ENCODE peak calls at places on chromosome 4, in ten cellular contexts. One of them, this sample, is unnamed.

GRCh38 chr4:48129307-48130014 is 4.6 kb downstream of the TXK start:
- DNase-seq in ovary: peak
- DNase-seq in transverse colon: peak
- DNase-seq in SK-N-SH: no peak
- DNase-seq in K562: no peak
- DNase-seq in tibial nerve: no peak
- DNase-seq in A549: peak
- DNase-seq in sigmoid colon: no peak
- DNase-seq in suprapubic skin: no peak
- DNase-seq in stomach: no peak
- DNase-seq in this sample: no peak

GRCh38 chr4:180057198-180057821 is 2185.9 kb upstream of the TENM3 start:
- DNase-seq in A549: peak
- DNase-seq in SK-N-SH: peak
- DNase-seq in K562: no peak
- DNase-seq in ovary: no peak
- DNase-seq in stomach: no peak
- DNase-seq in suprapubic skin: no peak
- DNase-seq in transverse colon: no peak
- DNase-seq in tibial nerve: no peak
- DNase-seq in sigmoid colon: no peak
- DNase-seq in this sample: no peak

GRCh38 chr4:76275486-76276126 is 24.1 kb downstream of the FAM47E start:
- DNase-seq in suprapubic skin: no peak
- DNase-seq in transverse colon: no peak
- DNase-seq in stomach: no peak
- DNase-seq in SK-N-SH: no peak
- DNase-seq in A549: no peak
- DNase-seq in ovary: no peak
- DNase-seq in tibial nerve: no peak
- DNase-seq in sigmoid colon: no peak
- DNase-seq in K562: no peak
- DNase-seq in this sample: no peak

GRCh38 chr4:80507077-80507476 is 171.5 kb downstream of the CFAP299 start:
- DNase-seq in A549: no peak
- DNase-seq in sigmoid colon: no peak
- DNase-seq in ovary: no peak
- DNase-seq in tibial nerve: no peak
- DNase-seq in transverse colon: no peak
- DNase-seq in suprapubic skin: no peak
- DNase-seq in K562: no peak
- DNase-seq in stomach: no peak
- DNase-seq in SK-N-SH: no peak
- DNase-seq in this sample: no peak

GRCh38 chr4:120055167-120055566 is 11.5 kb downstream of the MAD2L1 start:
- DNase-seq in sigmoid colon: no peak
- DNase-seq in A549: no peak
- DNase-seq in SK-N-SH: no peak
- DNase-seq in stomach: no peak
- DNase-seq in transverse colon: no peak
- DNase-seq in K562: no peak
- DNase-seq in suprapubic skin: no peak
- DNase-seq in ovary: no peak
- DNase-seq in tibial nerve: no peak
- DNase-seq in this sample: no peak

GRCh38 chr4:84870398-84871163 is 95.9 kb downstream of the WDFY3 start:
- DNase-seq in K562: no peak
- DNase-seq in transverse colon: no peak
- DNase-seq in tibial nerve: no peak
- DNase-seq in ovary: no peak
- DNase-seq in A549: peak
- DNase-seq in sigmoid colon: no peak
- DNase-seq in suprapubic skin: no peak
- DNase-seq in SK-N-SH: peak
- DNase-seq in stomach: no peak
- DNase-seq in this sample: no peak

GRCh38 chr4:90845777-90846176 is 718.6 kb downstream of the CCSER1 start:
- DNase-seq in sigmoid colon: no peak
- DNase-seq in ovary: no peak
- DNase-seq in stomach: no peak
- DNase-seq in suprapubic skin: no peak
- DNase-seq in A549: no peak
- DNase-seq in K562: no peak
- DNase-seq in tibial nerve: no peak
- DNase-seq in SK-N-SH: no peak
- DNase-seq in transverse colon: no peak
- DNase-seq in this sample: no peak

GRCh38 chr4:212438-213174 is 88.3 kb downstream of the ZNF718 start:
- DNase-seq in sigmoid colon: peak
- DNase-seq in transverse colon: peak
- DNase-seq in suprapubic skin: peak
- DNase-seq in tibial nerve: peak
- DNase-seq in stomach: peak
- DNase-seq in ovary: peak
- DNase-seq in K562: peak
- DNase-seq in A549: no peak
- DNase-seq in SK-N-SH: peak
- DNase-seq in this sample: peak

GRCh38 chr4:141768954-141769353 is 132.6 kb downstream of the IL15 start:
- DNase-seq in stomach: no peak
- DNase-seq in sigmoid colon: no peak
- DNase-seq in tibial nerve: no peak
- DNase-seq in suprapubic skin: no peak
- DNase-seq in transverse colon: no peak
- DNase-seq in SK-N-SH: no peak
- DNase-seq in K562: no peak
- DNase-seq in A549: no peak
- DNase-seq in ovary: no peak
- DNase-seq in this sample: no peak

GRCh38 chr4:6881908-6882307 is 27.7 kb upstream of the TBC1D14 start:
- DNase-seq in stomach: no peak
- DNase-seq in sigmoid colon: no peak
- DNase-seq in SK-N-SH: no peak
- DNase-seq in A549: no peak
- DNase-seq in transverse colon: no peak
- DNase-seq in K562: no peak
- DNase-seq in suprapubic skin: no peak
- DNase-seq in tibial nerve: no peak
- DNase-seq in ovary: no peak
- DNase-seq in this sample: peak

GRCh38 chr4:110055014-110055768 is 142.5 kb downstream of the EGF start:
- DNase-seq in tibial nerve: no peak
- DNase-seq in SK-N-SH: no peak
- DNase-seq in sigmoid colon: no peak
- DNase-seq in A549: no peak
- DNase-seq in ovary: no peak
- DNase-seq in suprapubic skin: no peak
- DNase-seq in K562: no peak
- DNase-seq in transverse colon: no peak
- DNase-seq in stomach: no peak
- DNase-seq in this sample: no peak

GRCh38 chr4:53841711-53842110 is 222.7 kb downstream of the CHIC2 start:
- DNase-seq in stomach: no peak
- DNase-seq in K562: no peak
- DNase-seq in A549: no peak
- DNase-seq in ovary: no peak
- DNase-seq in sigmoid colon: no peak
- DNase-seq in tibial nerve: no peak
- DNase-seq in SK-N-SH: no peak
- DNase-seq in transverse colon: no peak
- DNase-seq in suprapubic skin: no peak
- DNase-seq in this sample: no peak

GRCh38 chr4:184688447-184688846 is 38.9 kb downstream of the PRIMPOL start:
- DNase-seq in suprapubic skin: no peak
- DNase-seq in tibial nerve: no peak
- DNase-seq in A549: peak
- DNase-seq in sigmoid colon: no peak
- DNase-seq in SK-N-SH: no peak
- DNase-seq in K562: no peak
- DNase-seq in transverse colon: no peak
- DNase-seq in stomach: no peak
- DNase-seq in ovary: no peak
- DNase-seq in this sample: no peak

GRCh38 chr4:144712775-144713174 is 66.8 kb downstream of the HHIP start:
- DNase-seq in suprapubic skin: no peak
- DNase-seq in stomach: no peak
- DNase-seq in transverse colon: no peak
- DNase-seq in ovary: no peak
- DNase-seq in K562: no peak
- DNase-seq in SK-N-SH: no peak
- DNase-seq in sigmoid colon: no peak
- DNase-seq in A549: no peak
- DNase-seq in tibial nerve: no peak
- DNase-seq in this sample: no peak

GRCh38 chr4:160481696-160482330 is 1378.9 kb downstream of the RAPGEF2 start:
- DNase-seq in suprapubic skin: no peak
- DNase-seq in stomach: no peak
- DNase-seq in SK-N-SH: no peak
- DNase-seq in transverse colon: no peak
- DNase-seq in tibial nerve: no peak
- DNase-seq in K562: no peak
- DNase-seq in A549: no peak
- DNase-seq in ovary: no peak
- DNase-seq in sigmoid colon: no peak
- DNase-seq in this sample: peak

GRCh38 chr4:97576955-97577354 is 566.3 kb downstream of the STPG2 start:
- DNase-seq in A549: no peak
- DNase-seq in K562: no peak
- DNase-seq in stomach: no peak
- DNase-seq in suprapubic skin: no peak
- DNase-seq in ovary: no peak
- DNase-seq in sigmoid colon: no peak
- DNase-seq in transverse colon: no peak
- DNase-seq in SK-N-SH: no peak
- DNase-seq in tibial nerve: no peak
- DNase-seq in this sample: no peak

DNA sequence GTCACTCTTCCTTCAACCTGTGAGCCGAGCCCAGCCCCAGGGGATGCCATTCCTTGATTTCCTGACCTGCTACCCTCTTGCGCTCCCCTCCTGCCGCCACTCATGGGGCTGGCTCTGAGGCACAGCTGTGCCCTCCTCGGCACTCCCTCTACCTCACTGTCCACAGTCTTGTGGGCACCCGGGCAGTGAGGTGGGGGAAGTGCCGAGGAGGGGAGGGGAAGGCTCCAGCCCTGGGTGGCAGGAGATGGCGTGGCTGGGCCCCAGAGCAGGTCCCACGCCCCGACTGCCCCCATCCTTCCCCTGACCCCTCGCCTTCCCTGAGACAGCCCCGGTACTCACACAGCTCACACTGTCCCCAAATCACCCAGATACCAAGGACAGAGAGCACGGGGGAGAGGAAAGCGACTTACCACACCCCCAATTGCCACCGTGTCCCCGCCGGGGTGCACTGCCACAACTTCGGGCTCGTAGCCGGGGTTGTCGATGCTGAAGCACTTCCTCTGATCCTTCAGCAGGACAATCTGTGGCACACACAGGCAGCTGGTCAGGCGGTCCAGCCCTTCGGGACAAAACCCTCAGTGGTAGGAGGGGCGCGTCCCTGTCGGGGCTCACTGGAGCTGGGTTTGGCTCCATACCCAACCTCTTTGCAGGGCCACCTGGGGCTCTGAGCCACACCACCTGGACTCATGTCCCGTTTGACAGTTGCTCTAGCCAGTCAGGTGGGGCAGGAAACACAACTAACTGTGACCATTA is 37.9 kb downstream of the WDR1 start:
- DNase-seq in K562: peak
- DNase-seq in tibial nerve: no peak
- DNase-seq in suprapubic skin: no peak
- DNase-seq in SK-N-SH: no peak
- DNase-seq in transverse colon: no peak
- DNase-seq in sigmoid colon: peak
- DNase-seq in stomach: peak
- DNase-seq in ovary: no peak
- DNase-seq in A549: no peak
- DNase-seq in this sample: peak
- H3K27ac ChIP-seq in K562: no peak
- H3K27ac ChIP-seq in tibial nerve: no peak
- H3K27ac ChIP-seq in suprapubic skin: no peak
- H3K27ac ChIP-seq in SK-N-SH: no peak
- H3K27ac ChIP-seq in transverse colon: no peak
- H3K27ac ChIP-seq in sigmoid colon: peak
- H3K27ac ChIP-seq in stomach: peak
- H3K27ac ChIP-seq in ovary: no peak
- H3K27ac ChIP-seq in A549: no peak
- H3K27ac ChIP-seq in this sample: peak

GRCh38 chr4:13548059-13548983 is 4.0 kb upstream of the NKX3-2 start:
- DNase-seq in sigmoid colon: peak
- DNase-seq in transverse colon: no peak
- DNase-seq in K562: no peak
- DNase-seq in tibial nerve: no peak
- DNase-seq in ovary: no peak
- DNase-seq in suprapubic skin: no peak
- DNase-seq in A549: no peak
- DNase-seq in SK-N-SH: peak
- DNase-seq in stomach: no peak
- DNase-seq in this sample: no peak
- TF ChIP-seq EP300 in sigmoid colon: no peak
- TF ChIP-seq EP300 in transverse colon: no peak
- TF ChIP-seq EP300 in K562: no peak
- TF ChIP-seq EP300 in tibial nerve: no peak
- TF ChIP-seq EP300 in ovary: no peak
- TF ChIP-seq EP300 in suprapubic skin: no peak
- TF ChIP-seq EP300 in A549: no peak
- TF ChIP-seq EP300 in SK-N-SH: no peak
- TF ChIP-seq EP300 in stomach: no peak
- TF ChIP-seq EP300 in this sample: no peak

GRCh38 chr4:8155660-8156421 is 2.8 kb downstream of the ABLIM2 start:
- DNase-seq in ovary: no peak
- DNase-seq in suprapubic skin: no peak
- DNase-seq in tibial nerve: no peak
- DNase-seq in sigmoid colon: no peak
- DNase-seq in transverse colon: no peak
- DNase-seq in SK-N-SH: no peak
- DNase-seq in K562: no peak
- DNase-seq in A549: no peak
- DNase-seq in stomach: no peak
- DNase-seq in this sample: no peak
- TF ChIP-seq CTCF in ovary: no peak
- TF ChIP-seq CTCF in suprapubic skin: no peak
- TF ChIP-seq CTCF in tibial nerve: no peak
- TF ChIP-seq CTCF in sigmoid colon: no peak
- TF ChIP-seq CTCF in transverse colon: no peak
- TF ChIP-seq CTCF in SK-N-SH: no peak
- TF ChIP-seq CTCF in K562: no peak
- TF ChIP-seq CTCF in A549: no peak
- TF ChIP-seq CTCF in stomach: no peak
- TF ChIP-seq CTCF in this sample: no peak

GRCh38 chr4:112854420-112854819 is 195.0 kb upstream of the ANK2 start:
- DNase-seq in suprapubic skin: no peak
- DNase-seq in sigmoid colon: no peak
- DNase-seq in SK-N-SH: no peak
- DNase-seq in A549: no peak
- DNase-seq in tibial nerve: no peak
- DNase-seq in ovary: no peak
- DNase-seq in K562: no peak
- DNase-seq in stomach: no peak
- DNase-seq in transverse colon: no peak
- DNase-seq in this sample: no peak
- H3K27ac ChIP-seq in suprapubic skin: no peak
- H3K27ac ChIP-seq in sigmoid colon: peak
- H3K27ac ChIP-seq in SK-N-SH: peak
- H3K27ac ChIP-seq in A549: no peak
- H3K27ac ChIP-seq in tibial nerve: no peak
- H3K27ac ChIP-seq in ovary: no peak
- H3K27ac ChIP-seq in K562: no peak
- H3K27ac ChIP-seq in stomach: no peak
- H3K27ac ChIP-seq in transverse colon: no peak
- H3K27ac ChIP-seq in this sample: no peak

This sample was measured in upper lobe of left lung.